ENCODE peak calls at places on chromosomes 13 and 19, in six cellular contexts. One of them, this sample, is unnamed.

GRCh38 chr19:29942404-29943261 is 594 bp downstream of the URI1 start:
- DNase-seq in WERI-Rb-1: peak
- DNase-seq in HFF-Myc: no peak
- DNase-seq in left ventricle myocardium inferior: peak
- DNase-seq in AG10803: peak
- DNase-seq in H1: no peak
- DNase-seq in this sample: peak

GRCh38 chr19:45814851-45815481 is at the start of gene RSPH6A:
- DNase-seq in WERI-Rb-1: no peak
- DNase-seq in HFF-Myc: no peak
- DNase-seq in left ventricle myocardium inferior: no peak
- DNase-seq in AG10803: no peak
- DNase-seq in H1: no peak
- DNase-seq in this sample: no peak

GRCh38 chr13:101204270-101205011 is 211.9 kb downstream of the NALCN start:
- DNase-seq in WERI-Rb-1: no peak
- DNase-seq in HFF-Myc: no peak
- DNase-seq in left ventricle myocardium inferior: no peak
- DNase-seq in AG10803: peak
- DNase-seq in H1: no peak
- DNase-seq in this sample: no peak

GRCh38 chr13:97119899-97120745 is 102.0 kb upstream of the MBNL2 start:
- DNase-seq in WERI-Rb-1: no peak
- DNase-seq in HFF-Myc: no peak
- DNase-seq in left ventricle myocardium inferior: no peak
- DNase-seq in AG10803: peak
- DNase-seq in H1: no peak
- DNase-seq in this sample: peak

GRCh38 chr13:50678464-50679162 is 164.9 kb downstream of the DLEU7 start:
- DNase-seq in WERI-Rb-1: no peak
- DNase-seq in HFF-Myc: peak
- DNase-seq in left ventricle myocardium inferior: no peak
- DNase-seq in AG10803: peak
- DNase-seq in H1: no peak
- DNase-seq in this sample: peak

GRCh38 chr19:5953034-5953589 is 24.8 kb downstream of the RANBP3 start:
- DNase-seq in WERI-Rb-1: no peak
- DNase-seq in HFF-Myc: no peak
- DNase-seq in left ventricle myocardium inferior: no peak
- DNase-seq in AG10803: peak
- DNase-seq in H1: no peak
- DNase-seq in this sample: no peak

GRCh38 chr19:29761575-29762225 is 46.6 kb upstream of the C19orf12 start:
- DNase-seq in WERI-Rb-1: no peak
- DNase-seq in HFF-Myc: no peak
- DNase-seq in left ventricle myocardium inferior: no peak
- DNase-seq in AG10803: no peak
- DNase-seq in H1: no peak
- DNase-seq in this sample: no peak

GRCh38 chr13:87166348-87166747 is 504.8 kb upstream of the SLITRK5 start:
- DNase-seq in WERI-Rb-1: no peak
- DNase-seq in HFF-Myc: no peak
- DNase-seq in left ventricle myocardium inferior: no peak
- DNase-seq in AG10803: no peak
- DNase-seq in H1: no peak
- DNase-seq in this sample: no peak

GRCh38 chr13:48155850-48156249 is 60.9 kb upstream of the MED4 start:
- DNase-seq in WERI-Rb-1: no peak
- DNase-seq in HFF-Myc: peak
- DNase-seq in left ventricle myocardium inferior: no peak
- DNase-seq in AG10803: peak
- DNase-seq in H1: no peak
- DNase-seq in this sample: peak

GRCh38 chr19:21586341-21587116 is 81.1 kb downstream of the ZNF429 start:
- DNase-seq in WERI-Rb-1: no peak
- DNase-seq in HFF-Myc: no peak
- DNase-seq in left ventricle myocardium inferior: peak
- DNase-seq in AG10803: no peak
- DNase-seq in H1: no peak
- DNase-seq in this sample: no peak

GRCh38 chr19:46069841-46070341 is 29.1 kb upstream of the IGFL4 start:
- DNase-seq in WERI-Rb-1: no peak
- DNase-seq in HFF-Myc: peak
- DNase-seq in left ventricle myocardium inferior: no peak
- DNase-seq in AG10803: peak
- DNase-seq in H1: no peak
- DNase-seq in this sample: peak

GRCh38 chr13:38941353-38941945 is 49.2 kb downstream of the STOML3 start:
- DNase-seq in WERI-Rb-1: no peak
- DNase-seq in HFF-Myc: no peak
- DNase-seq in left ventricle myocardium inferior: no peak
- DNase-seq in AG10803: peak
- DNase-seq in H1: no peak
- DNase-seq in this sample: no peak

GRCh38 chr13:31209172-31209818 is 9.5 kb downstream of the B3GLCT start:
- DNase-seq in WERI-Rb-1: peak
- DNase-seq in HFF-Myc: no peak
- DNase-seq in left ventricle myocardium inferior: peak
- DNase-seq in AG10803: peak
- DNase-seq in H1: no peak
- DNase-seq in this sample: peak

GRCh38 chr13:94228781-94229180 is 250.7 kb downstream of the DCT start:
- DNase-seq in WERI-Rb-1: no peak
- DNase-seq in HFF-Myc: no peak
- DNase-seq in left ventricle myocardium inferior: no peak
- DNase-seq in AG10803: peak
- DNase-seq in H1: no peak
- DNase-seq in this sample: no peak

GRCh38 chr19:5131866-5132561 is 163.1 kb downstream of the KDM4B start:
- DNase-seq in WERI-Rb-1: no peak
- DNase-seq in HFF-Myc: no peak
- DNase-seq in left ventricle myocardium inferior: no peak
- DNase-seq in AG10803: no peak
- DNase-seq in H1: no peak
- DNase-seq in this sample: no peak

GRCh38 chr19:55087542-55087935 is 11.9 kb downstream of the EPS8L1 start:
- DNase-seq in WERI-Rb-1: no peak
- DNase-seq in HFF-Myc: no peak
- DNase-seq in left ventricle myocardium inferior: no peak
- DNase-seq in AG10803: peak
- DNase-seq in H1: no peak
- DNase-seq in this sample: peak

GRCh38 chr13:100275746-100276145 is 186.9 kb downstream of the PCCA start:
- DNase-seq in WERI-Rb-1: no peak
- DNase-seq in HFF-Myc: no peak
- DNase-seq in left ventricle myocardium inferior: no peak
- DNase-seq in AG10803: no peak
- DNase-seq in H1: no peak
- DNase-seq in this sample: no peak

DNA sequence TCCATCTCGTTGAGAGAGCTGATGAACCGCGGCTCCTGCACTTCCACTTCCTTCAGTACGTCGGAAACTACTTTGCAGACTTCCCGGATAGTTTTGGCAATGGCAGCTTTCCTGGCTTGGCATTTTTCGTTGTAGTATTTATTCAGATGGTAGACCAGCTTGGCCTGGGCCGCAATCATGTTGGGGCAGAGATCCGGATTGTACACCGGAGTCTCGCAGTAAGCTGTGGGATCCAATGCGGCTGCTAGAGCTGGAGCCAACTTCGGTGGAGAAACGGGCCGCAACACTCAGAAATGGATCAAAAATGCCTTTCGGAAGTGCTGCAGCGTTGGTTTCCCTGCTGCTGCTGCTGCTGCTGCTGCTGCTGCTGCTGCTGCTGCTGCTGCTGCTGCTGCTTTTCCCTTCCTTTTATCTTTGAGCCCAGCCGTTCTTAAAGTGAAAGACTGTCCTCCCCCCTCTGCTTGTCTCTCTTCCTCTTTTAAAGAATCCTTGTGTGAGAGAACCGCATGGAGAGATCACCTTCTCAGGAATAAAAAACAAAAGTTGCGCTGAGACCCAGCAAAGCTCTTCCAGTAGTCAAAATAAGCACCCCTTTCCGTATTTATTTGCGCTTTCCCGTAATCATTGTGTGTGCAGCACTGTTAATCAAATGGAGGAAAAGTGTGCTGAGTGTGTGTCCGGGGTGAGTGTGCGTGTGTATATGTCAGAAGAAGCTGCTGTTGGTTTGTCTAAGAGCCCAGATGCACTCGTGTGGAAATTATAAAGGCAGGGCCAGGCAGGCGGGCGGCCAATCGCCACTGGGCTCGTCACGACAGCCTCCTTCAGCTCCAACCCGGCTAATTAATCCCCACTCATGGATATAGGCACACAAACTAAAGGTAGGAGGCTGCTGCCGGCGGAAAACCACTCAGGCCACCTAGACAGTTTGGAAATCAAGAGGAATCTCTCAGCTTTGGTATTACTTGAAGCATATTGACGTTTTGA is at the start of gene MAB21L1:
- DNase-seq in WERI-Rb-1: peak
- DNase-seq in HFF-Myc: peak
- DNase-seq in left ventricle myocardium inferior: no peak
- DNase-seq in AG10803: peak
- DNase-seq in H1: no peak
- DNase-seq in this sample: peak
- H3K4me3 ChIP-seq in WERI-Rb-1: peak
- H3K4me3 ChIP-seq in HFF-Myc: peak
- H3K4me3 ChIP-seq in left ventricle myocardium inferior: peak
- H3K4me3 ChIP-seq in AG10803: peak
- H3K4me3 ChIP-seq in H1: peak
- H3K4me3 ChIP-seq in this sample: peak

DNA sequence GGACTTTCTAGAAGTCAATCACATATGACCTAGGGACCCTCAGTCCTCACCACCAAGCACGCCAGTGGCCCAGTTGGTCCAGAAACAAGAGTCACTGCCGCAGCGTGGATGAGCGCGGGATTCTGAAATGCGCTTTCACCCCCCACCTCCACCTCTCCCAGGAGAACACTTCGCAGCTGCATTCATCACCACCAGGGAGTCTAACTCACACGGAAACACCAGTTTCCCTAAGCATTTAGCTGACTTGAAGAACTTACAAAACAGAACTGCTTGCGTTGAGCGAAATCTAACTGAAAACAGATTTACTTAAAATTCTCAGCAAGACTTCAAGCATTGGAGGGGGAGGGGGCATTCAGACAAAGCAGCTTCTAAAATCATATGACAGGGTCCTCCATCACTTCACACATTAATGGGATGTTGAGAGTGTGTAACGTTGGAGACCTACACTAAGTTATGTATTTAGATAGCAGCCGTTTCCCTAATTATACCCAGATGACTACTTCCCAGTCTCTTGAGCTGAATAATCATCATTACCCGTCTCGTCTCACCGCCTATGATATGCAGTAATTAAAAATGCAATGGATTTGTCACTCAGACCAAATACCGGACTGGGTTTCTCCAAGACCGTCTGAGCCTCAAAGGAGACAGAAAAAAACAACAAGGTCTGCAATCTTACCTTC is 258.3 kb upstream of the IRS2 start:
- DNase-seq in WERI-Rb-1: no peak
- DNase-seq in HFF-Myc: peak
- DNase-seq in left ventricle myocardium inferior: no peak
- DNase-seq in AG10803: peak
- DNase-seq in H1: no peak
- DNase-seq in this sample: peak
- H3K4me3 ChIP-seq in WERI-Rb-1: no peak
- H3K4me3 ChIP-seq in HFF-Myc: no peak
- H3K4me3 ChIP-seq in left ventricle myocardium inferior: no peak
- H3K4me3 ChIP-seq in AG10803: peak
- H3K4me3 ChIP-seq in H1: no peak
- H3K4me3 ChIP-seq in this sample: peak

GRCh38 chr13:98406475-98406874 is 170.4 kb downstream of the STK24 start:
- DNase-seq in WERI-Rb-1: no peak
- DNase-seq in HFF-Myc: no peak
- DNase-seq in left ventricle myocardium inferior: no peak
- DNase-seq in AG10803: no peak
- DNase-seq in H1: no peak
- DNase-seq in this sample: no peak
- H3K4me3 ChIP-seq in WERI-Rb-1: no peak
- H3K4me3 ChIP-seq in HFF-Myc: no peak
- H3K4me3 ChIP-seq in left ventricle myocardium inferior: no peak
- H3K4me3 ChIP-seq in AG10803: no peak
- H3K4me3 ChIP-seq in H1: no peak
- H3K4me3 ChIP-seq in this sample: no peak

GRCh38 chr13:106372199-106373160 is 163.0 kb downstream of the EFNB2 start:
- DNase-seq in WERI-Rb-1: no peak
- DNase-seq in HFF-Myc: no peak
- DNase-seq in left ventricle myocardium inferior: no peak
- DNase-seq in AG10803: peak
- DNase-seq in H1: no peak
- DNase-seq in this sample: peak

GRCh38 chr13:106371024-106371423 is 164.4 kb downstream of the EFNB2 start:
- DNase-seq in WERI-Rb-1: no peak
- DNase-seq in HFF-Myc: no peak
- DNase-seq in left ventricle myocardium inferior: no peak
- DNase-seq in AG10803: no peak
- DNase-seq in H1: no peak
- DNase-seq in this sample: no peak

GRCh38 chr13:106369091-106369490 is 166.4 kb downstream of the EFNB2 start:
- DNase-seq in WERI-Rb-1: peak
- DNase-seq in HFF-Myc: no peak
- DNase-seq in left ventricle myocardium inferior: no peak
- DNase-seq in AG10803: no peak
- DNase-seq in H1: no peak
- DNase-seq in this sample: no peak

GRCh38 chr13:106367361-106367781 is 168.1 kb downstream of the EFNB2 start:
- DNase-seq in WERI-Rb-1: no peak
- DNase-seq in HFF-Myc: no peak
- DNase-seq in left ventricle myocardium inferior: no peak
- DNase-seq in AG10803: no peak
- DNase-seq in H1: no peak
- DNase-seq in this sample: no peak

GRCh38 chr13:106369858-106370257 is 165.6 kb downstream of the EFNB2 start:
- DNase-seq in WERI-Rb-1: no peak
- DNase-seq in HFF-Myc: no peak
- DNase-seq in left ventricle myocardium inferior: no peak
- DNase-seq in AG10803: no peak
- DNase-seq in H1: no peak
- DNase-seq in this sample: no peak
- H3K4me3 ChIP-seq in WERI-Rb-1: no peak
- H3K4me3 ChIP-seq in HFF-Myc: no peak
- H3K4me3 ChIP-seq in left ventricle myocardium inferior: no peak
- H3K4me3 ChIP-seq in AG10803: no peak
- H3K4me3 ChIP-seq in H1: no peak
- H3K4me3 ChIP-seq in this sample: no peak

GRCh38 chr19:36748431-36749275 is 24.0 kb downstream of the ZNF850 start:
- DNase-seq in WERI-Rb-1: no peak
- DNase-seq in HFF-Myc: no peak
- DNase-seq in left ventricle myocardium inferior: no peak
- DNase-seq in AG10803: no peak
- DNase-seq in H1: no peak
- DNase-seq in this sample: no peak
- H3K4me3 ChIP-seq in WERI-Rb-1: no peak
- H3K4me3 ChIP-seq in HFF-Myc: no peak
- H3K4me3 ChIP-seq in left ventricle myocardium inferior: no peak
- H3K4me3 ChIP-seq in AG10803: no peak
- H3K4me3 ChIP-seq in H1: peak
- H3K4me3 ChIP-seq in this sample: no peak

GRCh38 chr19:13821292-13821691 is 26.0 kb downstream of the ZSWIM4 start:
- DNase-seq in WERI-Rb-1: no peak
- DNase-seq in HFF-Myc: no peak
- DNase-seq in left ventricle myocardium inferior: no peak
- DNase-seq in AG10803: no peak
- DNase-seq in H1: no peak
- DNase-seq in this sample: no peak
- H3K4me3 ChIP-seq in WERI-Rb-1: no peak
- H3K4me3 ChIP-seq in HFF-Myc: no peak
- H3K4me3 ChIP-seq in left ventricle myocardium inferior: no peak
- H3K4me3 ChIP-seq in AG10803: no peak
- H3K4me3 ChIP-seq in H1: no peak
- H3K4me3 ChIP-seq in this sample: no peak

This sample was measured in foreskin fibroblast.